ENCODE peak calls at places on chromosomes 7 and 10, in ten cellular contexts. One of them, this sample, is unnamed.

GRCh38 chr7:31084226-31084625 is 32.1 kb downstream of the ADCYAP1R1 start:
- DNase-seq in GM12864: no peak
- DNase-seq in fibroblast of mammary gland: no peak
- DNase-seq in hepatocyte: no peak
- DNase-seq in cardiac muscle cell: no peak
- DNase-seq in heart right ventricle: no peak
- DNase-seq in astrocyte of the cerebellum: no peak
- DNase-seq in HCT116: no peak
- DNase-seq in IMR-90: no peak
- DNase-seq in CD8-positive, alpha-beta T cell: no peak
- DNase-seq in this sample: no peak

GRCh38 chr7:69677054-69677847 is 79.0 kb downstream of the AUTS2 start:
- DNase-seq in GM12864: no peak
- DNase-seq in fibroblast of mammary gland: peak; percentile 43
- DNase-seq in cardiac muscle cell: no peak
- DNase-seq in IMR-90: no peak
- DNase-seq in HCT116: no peak
- DNase-seq in hepatocyte: no peak
- DNase-seq in astrocyte of the cerebellum: no peak
- DNase-seq in CD8-positive, alpha-beta T cell: no peak
- DNase-seq in heart right ventricle: no peak
- DNase-seq in this sample: peak; percentile 13

GRCh38 chr7:100503350-100503735 is 19.6 kb downstream of the NYAP1 start:
- DNase-seq in CD8-positive, alpha-beta T cell: no peak
- DNase-seq in hepatocyte: peak; percentile 12
- DNase-seq in cardiac muscle cell: no peak
- DNase-seq in astrocyte of the cerebellum: peak; percentile 18
- DNase-seq in fibroblast of mammary gland: peak; percentile 28
- DNase-seq in GM12864: no peak
- DNase-seq in IMR-90: peak; percentile 46
- DNase-seq in HCT116: peak; percentile 62
- DNase-seq in heart right ventricle: no peak
- DNase-seq in this sample: peak; percentile 77

GRCh38 chr10:49572594-49573114 is 33.7 kb upstream of the ERCC6 start:
- DNase-seq in heart right ventricle: no peak
- DNase-seq in HCT116: no peak
- DNase-seq in astrocyte of the cerebellum: no peak
- DNase-seq in GM12864: no peak
- DNase-seq in cardiac muscle cell: no peak
- DNase-seq in fibroblast of mammary gland: no peak
- DNase-seq in hepatocyte: no peak
- DNase-seq in IMR-90: no peak
- DNase-seq in CD8-positive, alpha-beta T cell: no peak
- DNase-seq in this sample: no peak

GRCh38 chr7:89761173-89761572 is 393.1 kb upstream of the STEAP1 start:
- DNase-seq in IMR-90: no peak
- DNase-seq in fibroblast of mammary gland: no peak
- DNase-seq in HCT116: no peak
- DNase-seq in CD8-positive, alpha-beta T cell: no peak
- DNase-seq in GM12864: no peak
- DNase-seq in cardiac muscle cell: no peak
- DNase-seq in hepatocyte: no peak
- DNase-seq in astrocyte of the cerebellum: no peak
- DNase-seq in heart right ventricle: no peak
- DNase-seq in this sample: no peak

GRCh38 chr7:69218634-69219033 is 379.6 kb upstream of the AUTS2 start:
- DNase-seq in IMR-90: no peak
- DNase-seq in hepatocyte: no peak
- DNase-seq in CD8-positive, alpha-beta T cell: no peak
- DNase-seq in HCT116: no peak
- DNase-seq in cardiac muscle cell: no peak
- DNase-seq in GM12864: no peak
- DNase-seq in fibroblast of mammary gland: no peak
- DNase-seq in astrocyte of the cerebellum: no peak
- DNase-seq in heart right ventricle: no peak
- DNase-seq in this sample: no peak

GRCh38 chr10:5284311-5285057 is 80.3 kb upstream of the UCN3 start:
- DNase-seq in heart right ventricle: no peak
- DNase-seq in IMR-90: peak; percentile 64
- DNase-seq in GM12864: no peak
- DNase-seq in HCT116: no peak
- DNase-seq in cardiac muscle cell: no peak
- DNase-seq in hepatocyte: no peak
- DNase-seq in astrocyte of the cerebellum: no peak
- DNase-seq in CD8-positive, alpha-beta T cell: no peak
- DNase-seq in fibroblast of mammary gland: peak; percentile 53
- DNase-seq in this sample: peak; percentile 92

GRCh38 chr7:7944619-7945282 is 23.8 kb upstream of the GLCCI1 start:
- DNase-seq in cardiac muscle cell: no peak
- DNase-seq in IMR-90: no peak
- DNase-seq in heart right ventricle: no peak
- DNase-seq in HCT116: no peak
- DNase-seq in astrocyte of the cerebellum: no peak
- DNase-seq in fibroblast of mammary gland: no peak
- DNase-seq in CD8-positive, alpha-beta T cell: no peak
- DNase-seq in GM12864: peak; percentile 94
- DNase-seq in hepatocyte: no peak
- DNase-seq in this sample: peak; percentile 4

GRCh38 chr10:37053476-37053875 is 71.9 kb upstream of the ANKRD30A start:
- DNase-seq in cardiac muscle cell: no peak
- DNase-seq in HCT116: no peak
- DNase-seq in IMR-90: no peak
- DNase-seq in astrocyte of the cerebellum: no peak
- DNase-seq in fibroblast of mammary gland: no peak
- DNase-seq in CD8-positive, alpha-beta T cell: no peak
- DNase-seq in hepatocyte: no peak
- DNase-seq in GM12864: no peak
- DNase-seq in heart right ventricle: no peak
- DNase-seq in this sample: no peak

GRCh38 chr10:128189176-128189575 is 63.0 kb upstream of the MKI67 start:
- DNase-seq in GM12864: no peak
- DNase-seq in CD8-positive, alpha-beta T cell: no peak
- DNase-seq in HCT116: no peak
- DNase-seq in IMR-90: no peak
- DNase-seq in fibroblast of mammary gland: no peak
- DNase-seq in heart right ventricle: no peak
- DNase-seq in astrocyte of the cerebellum: no peak
- DNase-seq in cardiac muscle cell: no peak
- DNase-seq in hepatocyte: no peak
- DNase-seq in this sample: no peak

GRCh38 chr10:128187788-128188185 is 61.6 kb upstream of the MKI67 start:
- DNase-seq in hepatocyte: no peak
- DNase-seq in astrocyte of the cerebellum: no peak
- DNase-seq in fibroblast of mammary gland: no peak
- DNase-seq in IMR-90: no peak
- DNase-seq in heart right ventricle: no peak
- DNase-seq in cardiac muscle cell: no peak
- DNase-seq in HCT116: no peak
- DNase-seq in CD8-positive, alpha-beta T cell: no peak
- DNase-seq in GM12864: no peak
- DNase-seq in this sample: no peak

GRCh38 chr10:128191847-128192246 is 65.6 kb upstream of the MKI67 start:
- DNase-seq in astrocyte of the cerebellum: no peak
- DNase-seq in fibroblast of mammary gland: no peak
- DNase-seq in HCT116: no peak
- DNase-seq in GM12864: no peak
- DNase-seq in heart right ventricle: no peak
- DNase-seq in IMR-90: no peak
- DNase-seq in CD8-positive, alpha-beta T cell: no peak
- DNase-seq in hepatocyte: no peak
- DNase-seq in cardiac muscle cell: no peak
- DNase-seq in this sample: no peak

GRCh38 chr10:128185627-128186026 is 59.4 kb upstream of the MKI67 start:
- DNase-seq in hepatocyte: no peak
- DNase-seq in CD8-positive, alpha-beta T cell: no peak
- DNase-seq in GM12864: no peak
- DNase-seq in HCT116: no peak
- DNase-seq in astrocyte of the cerebellum: no peak
- DNase-seq in IMR-90: no peak
- DNase-seq in heart right ventricle: no peak
- DNase-seq in cardiac muscle cell: no peak
- DNase-seq in fibroblast of mammary gland: no peak
- DNase-seq in this sample: no peak

GRCh38 chr10:128186959-128187787 is 61.0 kb upstream of the MKI67 start:
- DNase-seq in GM12864: no peak
- DNase-seq in CD8-positive, alpha-beta T cell: no peak
- DNase-seq in IMR-90: no peak
- DNase-seq in astrocyte of the cerebellum: no peak
- DNase-seq in HCT116: no peak
- DNase-seq in heart right ventricle: no peak
- DNase-seq in fibroblast of mammary gland: no peak
- DNase-seq in cardiac muscle cell: no peak
- DNase-seq in hepatocyte: no peak
- DNase-seq in this sample: no peak
- H3K4me3 ChIP-seq in GM12864: no peak overlapping the region
- H3K4me3 ChIP-seq in CD8-positive, alpha-beta T cell: peak overlapping the region; percentile 49
- H3K4me3 ChIP-seq in IMR-90: no peak overlapping the region
- H3K4me3 ChIP-seq in astrocyte of the cerebellum: no peak overlapping the region
- H3K4me3 ChIP-seq in HCT116: no peak overlapping the region
- H3K4me3 ChIP-seq in heart right ventricle: no peak overlapping the region
- H3K4me3 ChIP-seq in fibroblast of mammary gland: no peak overlapping the region
- H3K4me3 ChIP-seq in cardiac muscle cell: no peak overlapping the region
- H3K4me3 ChIP-seq in hepatocyte: no peak overlapping the region
- H3K4me3 ChIP-seq in this sample: no peak overlapping the region

DNA sequence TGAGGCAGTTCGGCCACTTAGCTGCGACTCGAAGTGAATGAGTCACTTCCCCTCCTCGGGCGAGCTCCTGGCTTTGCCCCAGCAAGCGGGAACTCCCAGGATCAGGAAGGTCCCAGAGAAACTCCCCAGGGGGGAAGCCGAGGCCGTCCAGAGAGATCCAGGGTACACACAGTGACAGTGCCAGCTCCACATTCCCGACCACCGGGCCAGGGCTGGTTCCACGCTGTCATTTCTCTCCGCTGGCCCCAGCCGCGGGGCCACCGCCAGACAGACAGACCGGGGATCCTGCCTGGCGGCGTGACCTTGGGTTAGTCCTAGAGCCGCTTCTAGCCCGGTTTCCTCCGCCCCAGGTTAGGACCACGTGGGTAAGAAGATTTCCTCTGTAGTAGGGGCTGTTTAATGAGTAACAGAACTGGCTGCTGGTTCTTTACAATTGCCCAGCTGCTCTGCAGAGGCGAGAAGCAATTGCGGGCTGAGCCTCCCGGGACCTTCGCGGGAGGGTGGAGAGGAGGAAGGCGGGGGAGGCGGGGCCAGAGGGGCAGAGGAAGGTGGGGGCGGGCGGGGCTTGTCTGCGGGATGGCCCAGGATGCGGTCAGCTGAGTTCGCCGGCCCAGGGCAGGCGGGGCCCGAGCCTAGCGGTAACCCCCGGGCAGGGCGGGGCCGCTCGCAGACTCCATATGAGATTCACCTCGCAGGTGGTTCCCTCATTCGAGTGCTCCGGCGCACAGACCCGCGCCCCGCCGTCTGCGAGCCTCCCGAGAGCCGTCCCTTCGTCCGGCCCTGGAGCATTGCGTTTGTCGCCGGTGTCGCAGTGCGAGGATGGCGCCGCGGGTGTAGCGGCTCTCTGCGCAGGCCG is at the start of gene UPP1:
- DNase-seq in IMR-90: peak; percentile 90
- DNase-seq in HCT116: peak; percentile 73
- DNase-seq in astrocyte of the cerebellum: peak; percentile 76
- DNase-seq in hepatocyte: peak; percentile 94
- DNase-seq in cardiac muscle cell: peak; percentile 81
- DNase-seq in heart right ventricle: peak; percentile 90
- DNase-seq in fibroblast of mammary gland: peak; percentile 97
- DNase-seq in GM12864: peak; percentile 91
- DNase-seq in CD8-positive, alpha-beta T cell: peak; percentile 80
- DNase-seq in this sample: peak; percentile 98
- TF ChIP-seq CTCF in IMR-90: no peak
- TF ChIP-seq CTCF in HCT116: no peak
- TF ChIP-seq CTCF in astrocyte of the cerebellum: no peak
- TF ChIP-seq CTCF in hepatocyte: no peak
- TF ChIP-seq CTCF in cardiac muscle cell: no peak
- TF ChIP-seq CTCF in heart right ventricle: no peak
- TF ChIP-seq CTCF in fibroblast of mammary gland: no peak
- TF ChIP-seq CTCF in GM12864: no peak
- TF ChIP-seq CTCF in CD8-positive, alpha-beta T cell: no peak
- TF ChIP-seq CTCF in this sample: no peak

GRCh38 chr7:111558948-111559347 is 3.3 kb downstream of the IMMP2L start:
- DNase-seq in cardiac muscle cell: no peak
- DNase-seq in CD8-positive, alpha-beta T cell: no peak
- DNase-seq in hepatocyte: no peak
- DNase-seq in fibroblast of mammary gland: peak; percentile 33
- DNase-seq in HCT116: no peak
- DNase-seq in GM12864: no peak
- DNase-seq in astrocyte of the cerebellum: peak; percentile 8
- DNase-seq in heart right ventricle: no peak
- DNase-seq in IMR-90: peak; percentile 40
- DNase-seq in this sample: peak; percentile 42
- H3K4me3 ChIP-seq in cardiac muscle cell: no peak overlapping the region
- H3K4me3 ChIP-seq in CD8-positive, alpha-beta T cell: no peak overlapping the region
- H3K4me3 ChIP-seq in hepatocyte: no peak overlapping the region
- H3K4me3 ChIP-seq in fibroblast of mammary gland: no peak overlapping the region
- H3K4me3 ChIP-seq in HCT116: no peak overlapping the region
- H3K4me3 ChIP-seq in GM12864: no peak overlapping the region
- H3K4me3 ChIP-seq in astrocyte of the cerebellum: no peak overlapping the region
- H3K4me3 ChIP-seq in heart right ventricle: no peak overlapping the region
- H3K4me3 ChIP-seq in IMR-90: no peak overlapping the region
- H3K4me3 ChIP-seq in this sample: no peak overlapping the region

GRCh38 chr7:40865441-40866233 is 730.8 kb downstream of the SUGCT start:
- DNase-seq in astrocyte of the cerebellum: no peak
- DNase-seq in cardiac muscle cell: no peak
- DNase-seq in fibroblast of mammary gland: no peak
- DNase-seq in GM12864: no peak
- DNase-seq in heart right ventricle: no peak
- DNase-seq in hepatocyte: peak; percentile 16
- DNase-seq in IMR-90: no peak
- DNase-seq in HCT116: no peak
- DNase-seq in CD8-positive, alpha-beta T cell: no peak
- DNase-seq in this sample: no peak

GRCh38 chr7:40870108-40870507 is 735.3 kb downstream of the SUGCT start:
- DNase-seq in IMR-90: peak; percentile 12
- DNase-seq in HCT116: no peak
- DNase-seq in heart right ventricle: no peak
- DNase-seq in CD8-positive, alpha-beta T cell: no peak
- DNase-seq in cardiac muscle cell: no peak
- DNase-seq in fibroblast of mammary gland: no peak
- DNase-seq in astrocyte of the cerebellum: no peak
- DNase-seq in GM12864: no peak
- DNase-seq in hepatocyte: no peak
- DNase-seq in this sample: peak; percentile 61

GRCh38 chr7:40866601-40867000 is 731.8 kb downstream of the SUGCT start:
- DNase-seq in hepatocyte: no peak
- DNase-seq in heart right ventricle: peak; percentile 9
- DNase-seq in astrocyte of the cerebellum: no peak
- DNase-seq in cardiac muscle cell: peak; percentile 8
- DNase-seq in IMR-90: no peak
- DNase-seq in fibroblast of mammary gland: peak; percentile 64
- DNase-seq in CD8-positive, alpha-beta T cell: no peak
- DNase-seq in HCT116: no peak
- DNase-seq in GM12864: no peak
- DNase-seq in this sample: peak; percentile 74
- TF ChIP-seq CTCF in hepatocyte: no peak
- TF ChIP-seq CTCF in heart right ventricle: peak; percentile 6
- TF ChIP-seq CTCF in astrocyte of the cerebellum: peak; percentile 46
- TF ChIP-seq CTCF in cardiac muscle cell: peak; percentile 30
- TF ChIP-seq CTCF in IMR-90: no peak
- TF ChIP-seq CTCF in fibroblast of mammary gland: peak; percentile 27
- TF ChIP-seq CTCF in CD8-positive, alpha-beta T cell: no peak
- TF ChIP-seq CTCF in HCT116: no peak
- TF ChIP-seq CTCF in GM12864: no peak
- TF ChIP-seq CTCF in this sample: peak; percentile 65

This sample was measured in choroid plexus epithelial cell.